ENCODE peak calls at places on chromosomes 7 and 10, in four cellular contexts. One of them, this sample, is unnamed.

GRCh38 chr10:7363700-7364099 is 47.1 kb downstream of the SFMBT2 start:
- DNase-seq in thoracic aorta: no peak
- DNase-seq in uterus: no peak
- DNase-seq in CD4-positive, alpha-beta T cell: no peak
- DNase-seq in this sample: no peak

GRCh38 chr7:272108-272615 is 17.8 kb upstream of the FOXL3 start:
- DNase-seq in uterus: no peak
- DNase-seq in thoracic aorta: no peak
- DNase-seq in CD4-positive, alpha-beta T cell: no peak
- DNase-seq in this sample: no peak

GRCh38 chr7:41313171-41313570 is 389.7 kb downstream of the INHBA start:
- DNase-seq in uterus: no peak
- DNase-seq in thoracic aorta: no peak
- DNase-seq in CD4-positive, alpha-beta T cell: no peak
- DNase-seq in this sample: no peak

GRCh38 chr7:144437370-144438191 is 34.1 kb upstream of the NOBOX start:
- DNase-seq in CD4-positive, alpha-beta T cell: no peak
- DNase-seq in thoracic aorta: no peak
- DNase-seq in uterus: peak; percentile 17
- DNase-seq in this sample: no peak

GRCh38 chr10:1078668-1079067 is 22.5 kb downstream of the WDR37 start:
- DNase-seq in CD4-positive, alpha-beta T cell: no peak
- DNase-seq in uterus: no peak
- DNase-seq in thoracic aorta: no peak
- DNase-seq in this sample: no peak

GRCh38 chr7:127794135-127794534 is 142.1 kb downstream of the SND1 start:
- DNase-seq in uterus: no peak
- DNase-seq in thoracic aorta: no peak
- DNase-seq in CD4-positive, alpha-beta T cell: no peak
- DNase-seq in this sample: no peak

GRCh38 chr7:124130-124949 is 68.0 kb upstream of the FAM20C start:
- DNase-seq in thoracic aorta: no peak
- DNase-seq in CD4-positive, alpha-beta T cell: no peak
- DNase-seq in uterus: no peak
- DNase-seq in this sample: no peak

GRCh38 chr7:7254319-7254718 is 72.0 kb downstream of the C1GALT1 start:
- DNase-seq in thoracic aorta: no peak
- DNase-seq in uterus: no peak
- DNase-seq in CD4-positive, alpha-beta T cell: no peak
- DNase-seq in this sample: no peak

GRCh38 chr10:19713800-19714525 is 102.3 kb upstream of the PLXDC2 start:
- DNase-seq in thoracic aorta: no peak
- DNase-seq in uterus: peak; percentile 22
- DNase-seq in CD4-positive, alpha-beta T cell: no peak
- DNase-seq in this sample: no peak

GRCh38 chr10:7810443-7810842 is 7.9 kb upstream of the TAF3 start:
- DNase-seq in CD4-positive, alpha-beta T cell: no peak
- DNase-seq in thoracic aorta: no peak
- DNase-seq in uterus: no peak
- DNase-seq in this sample: no peak

GRCh38 chr7:128835790-128836641 is 5.8 kb downstream of the FLNC start:
- DNase-seq in uterus: peak; percentile 70
- DNase-seq in CD4-positive, alpha-beta T cell: no peak
- DNase-seq in thoracic aorta: no peak
- DNase-seq in this sample: no peak

GRCh38 chr10:86840498-86840897 is 84.1 kb downstream of the BMPR1A start:
- DNase-seq in uterus: no peak
- DNase-seq in CD4-positive, alpha-beta T cell: no peak
- DNase-seq in thoracic aorta: no peak
- DNase-seq in this sample: no peak

GRCh38 chr7:134695321-134695860 is 48.7 kb downstream of the BPGM start:
- DNase-seq in CD4-positive, alpha-beta T cell: no peak
- DNase-seq in thoracic aorta: no peak
- DNase-seq in uterus: no peak
- DNase-seq in this sample: peak; percentile 56

GRCh38 chr7:159296093-159296681 is 151.5 kb upstream of the VIPR2 start:
- DNase-seq in CD4-positive, alpha-beta T cell: no peak
- DNase-seq in uterus: no peak
- DNase-seq in thoracic aorta: no peak
- DNase-seq in this sample: no peak

GRCh38 chr10:132532174-132532573 is 5.4 kb upstream of the INPP5A start:
- DNase-seq in thoracic aorta: no peak
- DNase-seq in CD4-positive, alpha-beta T cell: no peak
- DNase-seq in uterus: no peak
- DNase-seq in this sample: no peak

GRCh38 chr7:96143495-96144259 is 178.2 kb downstream of the SLC25A13 start:
- DNase-seq in CD4-positive, alpha-beta T cell: no peak
- DNase-seq in uterus: no peak
- DNase-seq in thoracic aorta: no peak
- DNase-seq in this sample: no peak

DNA sequence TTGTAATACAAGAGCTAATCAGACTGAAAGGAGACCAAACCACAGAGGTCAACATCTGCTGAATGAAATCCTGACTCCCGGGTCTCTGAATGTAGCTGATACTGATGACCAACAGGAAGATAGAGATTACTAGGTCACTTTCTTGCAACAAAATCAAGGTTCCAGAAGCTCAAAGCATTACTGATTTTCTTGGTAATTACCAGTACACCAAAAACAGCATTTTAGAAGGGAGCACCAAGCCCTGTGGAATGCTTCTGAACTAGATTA is 177.7 kb downstream of the SLC25A13 start:
- DNase-seq in uterus: no peak
- DNase-seq in thoracic aorta: no peak
- DNase-seq in CD4-positive, alpha-beta T cell: no peak
- DNase-seq in this sample: no peak
- H3K27ac ChIP-seq in uterus: no peak overlapping the region
- H3K27ac ChIP-seq in thoracic aorta: no peak overlapping the region
- H3K27ac ChIP-seq in CD4-positive, alpha-beta T cell: no peak overlapping the region
- H3K27ac ChIP-seq in this sample: no peak overlapping the region

GRCh38 chr7:106217089-106217542 is 67.7 kb downstream of the NAMPT start:
- DNase-seq in uterus: peak; percentile 79
- DNase-seq in thoracic aorta: peak; percentile 22
- DNase-seq in CD4-positive, alpha-beta T cell: no peak
- DNase-seq in this sample: peak; percentile 57

GRCh38 chr7:106216517-106217088 is 68.2 kb downstream of the NAMPT start:
- DNase-seq in uterus: peak; percentile 63
- DNase-seq in thoracic aorta: peak; percentile 38
- DNase-seq in CD4-positive, alpha-beta T cell: no peak
- DNase-seq in this sample: peak; percentile 81

GRCh38 chr7:106219170-106219569 is 65.6 kb downstream of the NAMPT start:
- DNase-seq in CD4-positive, alpha-beta T cell: no peak
- DNase-seq in thoracic aorta: no peak
- DNase-seq in uterus: no peak
- DNase-seq in this sample: no peak

GRCh38 chr7:106220307-106220706 is 64.5 kb downstream of the NAMPT start:
- DNase-seq in CD4-positive, alpha-beta T cell: no peak
- DNase-seq in thoracic aorta: no peak
- DNase-seq in uterus: no peak
- DNase-seq in this sample: no peak

GRCh38 chr7:106218546-106218945 is 66.2 kb downstream of the NAMPT start:
- DNase-seq in CD4-positive, alpha-beta T cell: no peak
- DNase-seq in thoracic aorta: no peak
- DNase-seq in uterus: no peak
- DNase-seq in this sample: no peak
- H3K27ac ChIP-seq in CD4-positive, alpha-beta T cell: no peak overlapping the region
- H3K27ac ChIP-seq in thoracic aorta: no peak overlapping the region
- H3K27ac ChIP-seq in uterus: no peak overlapping the region
- H3K27ac ChIP-seq in this sample: no peak overlapping the region

GRCh38 chr7:83366629-83367028 is 203.9 kb upstream of the PCLO start:
- DNase-seq in CD4-positive, alpha-beta T cell: no peak
- DNase-seq in uterus: no peak
- DNase-seq in thoracic aorta: no peak
- DNase-seq in this sample: no peak
- H3K27ac ChIP-seq in CD4-positive, alpha-beta T cell: no peak overlapping the region
- H3K27ac ChIP-seq in uterus: no peak overlapping the region
- H3K27ac ChIP-seq in thoracic aorta: no peak overlapping the region
- H3K27ac ChIP-seq in this sample: no peak overlapping the region

GRCh38 chr7:130228840-130229239 is 21.2 kb downstream of the SSMEM1 start:
- DNase-seq in CD4-positive, alpha-beta T cell: no peak
- DNase-seq in uterus: no peak
- DNase-seq in thoracic aorta: no peak
- DNase-seq in this sample: no peak
- H3K27ac ChIP-seq in CD4-positive, alpha-beta T cell: no peak overlapping the region
- H3K27ac ChIP-seq in uterus: peak overlapping the region; percentile 63
- H3K27ac ChIP-seq in thoracic aorta: no peak overlapping the region
- H3K27ac ChIP-seq in this sample: no peak overlapping the region

GRCh38 chr10:79286318-79286951 is 60.8 kb upstream of the PPIF start:
- DNase-seq in uterus: no peak
- DNase-seq in CD4-positive, alpha-beta T cell: peak; percentile 86
- DNase-seq in thoracic aorta: no peak
- DNase-seq in this sample: no peak
- H3K27ac ChIP-seq in uterus: peak overlapping the region; percentile 58
- H3K27ac ChIP-seq in CD4-positive, alpha-beta T cell: peak overlapping the region; percentile 26
- H3K27ac ChIP-seq in thoracic aorta: peak overlapping the region; percentile 50
- H3K27ac ChIP-seq in this sample: no peak overlapping the region

GRCh38 chr7:43758029-43758860 is at the start of gene BLVRA:
- DNase-seq in CD4-positive, alpha-beta T cell: peak; percentile 72
- DNase-seq in thoracic aorta: no peak
- DNase-seq in uterus: peak; percentile 73
- DNase-seq in this sample: peak; percentile 50
- H3K27ac ChIP-seq in CD4-positive, alpha-beta T cell: peak within 1 kb of the TSS; percentile 35
- H3K27ac ChIP-seq in thoracic aorta: peak within 1 kb of the TSS; percentile 80
- H3K27ac ChIP-seq in uterus: peak within 1 kb of the TSS; percentile 81
- H3K27ac ChIP-seq in this sample: peak within 1 kb of the TSS; percentile 39

GRCh38 chr7:102872460-102872859 is 40.3 kb upstream of the LRRC17 start:
- DNase-seq in uterus: no peak
- DNase-seq in thoracic aorta: no peak
- DNase-seq in CD4-positive, alpha-beta T cell: no peak
- DNase-seq in this sample: peak; percentile 79
- H3K27ac ChIP-seq in uterus: no peak overlapping the region
- H3K27ac ChIP-seq in thoracic aorta: peak overlapping the region; percentile 36
- H3K27ac ChIP-seq in CD4-positive, alpha-beta T cell: no peak overlapping the region
- H3K27ac ChIP-seq in this sample: peak overlapping the region; percentile 92

GRCh38 chr10:76939862-76940495 is 697.6 kb downstream of the KCNMA1 start:
- DNase-seq in uterus: no peak
- DNase-seq in thoracic aorta: no peak
- DNase-seq in CD4-positive, alpha-beta T cell: no peak
- DNase-seq in this sample: no peak
- H3K27ac ChIP-seq in uterus: no peak overlapping the region
- H3K27ac ChIP-seq in thoracic aorta: no peak overlapping the region
- H3K27ac ChIP-seq in CD4-positive, alpha-beta T cell: no peak overlapping the region
- H3K27ac ChIP-seq in this sample: no peak overlapping the region

DNA sequence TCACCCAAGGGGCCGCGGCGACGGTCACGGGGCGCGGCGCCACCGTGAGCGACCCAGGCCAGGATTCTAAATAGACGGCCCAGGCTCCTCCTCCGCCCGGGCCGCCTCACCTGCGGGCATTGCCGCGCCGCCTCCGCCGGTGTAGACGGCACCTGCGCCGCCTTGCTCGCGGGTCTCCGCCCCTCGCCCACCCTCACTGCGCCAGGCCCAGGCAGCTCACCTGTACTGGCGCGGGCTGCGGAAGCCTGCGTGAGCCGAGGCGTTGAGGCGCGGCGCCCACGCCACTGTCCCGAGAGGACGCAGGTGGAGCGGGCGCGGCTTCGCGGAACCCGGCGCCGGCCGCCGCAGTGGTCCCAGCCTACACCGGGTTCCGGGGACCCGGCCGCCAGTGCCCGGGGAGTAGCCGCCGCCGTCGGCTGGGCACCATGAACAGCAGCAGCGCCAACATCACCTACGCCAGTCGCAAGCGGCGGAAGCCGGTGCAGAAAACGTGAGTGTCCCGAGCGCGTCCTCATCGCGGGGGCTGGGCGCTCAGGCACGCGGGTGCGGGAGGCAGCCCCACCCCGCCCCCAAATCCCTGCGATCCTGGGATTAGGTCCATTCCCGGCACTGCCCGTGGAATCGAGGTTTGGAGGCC is 506 bp downstream of the AHR start:
- DNase-seq in uterus: peak; percentile 37
- DNase-seq in CD4-positive, alpha-beta T cell: peak; percentile 63
- DNase-seq in thoracic aorta: no peak
- DNase-seq in this sample: peak; percentile 49
- H3K27ac ChIP-seq in uterus: peak overlapping the region; percentile 76
- H3K27ac ChIP-seq in CD4-positive, alpha-beta T cell: peak overlapping the region; percentile 91
- H3K27ac ChIP-seq in thoracic aorta: peak overlapping the region; percentile 93
- H3K27ac ChIP-seq in this sample: peak overlapping the region; percentile 53

This sample was measured in SJSA1.